ENCODE peak calls at places on chromosomes 4 and X, in ten cellular contexts. U, Z, N, I, B, A, V, F, T and L are unnamed samples.

GRCh38 chr4:15040916-15041463 is 38.7 kb downstream of the CPEB2 start:
- DNase-seq in U (no peak), Z (no peak), N (no peak), I (no peak), B (no peak), A (no peak), V (no peak), F (peak), T (no peak), L (no peak)

GRCh38 chrX:38403834-38404233 is 51.4 kb downstream of the OTC start:
- DNase-seq in U (no peak), Z (no peak), N (no peak), I (no peak), B (no peak), A (no peak), V (no peak), F (no peak), T (no peak), L (no peak)

GRCh38 chr4:87219648-87220093 is 747 bp downstream of the KLHL8 start:
- DNase-seq in U (peak), Z (peak), N (peak), I (peak), B (peak), A (peak), V (peak), F (peak), T (no peak), L (peak)

GRCh38 chrX:129772796-129773431 is 6.8 kb upstream of the SASH3 start:
- DNase-seq in U (no peak), Z (no peak), N (peak), I (no peak), B (peak), A (peak), V (peak), F (no peak), T (peak), L (no peak)

GRCh38 chr4:189048119-189048518 is 892.6 kb upstream of the FRG1 start:
- DNase-seq in U (no peak), Z (no peak), N (no peak), I (no peak), B (no peak), A (no peak), V (no peak), F (no peak), T (no peak), L (no peak)

GRCh38 chr4:168484626-168485025 is 4.3 kb upstream of the DDX60L start:
- DNase-seq in U (no peak), Z (no peak), N (no peak), I (no peak), B (no peak), A (no peak), V (no peak), F (peak), T (no peak), L (no peak)

GRCh38 chr4:48748949-48749596 is 31.0 kb downstream of the FRYL start:
- DNase-seq in U (no peak), Z (no peak), N (no peak), I (no peak), B (no peak), A (no peak), V (no peak), F (peak), T (no peak), L (no peak)

GRCh38 chr4:164136181-164136616 is 617.7 kb upstream of the SMIM31 start:
- DNase-seq in U (peak), Z (no peak), N (no peak), I (no peak), B (no peak), A (no peak), V (no peak), F (no peak), T (no peak), L (no peak)

GRCh38 chr4:136687118-136687517 is 845.2 kb downstream of the PCDH18 start:
- DNase-seq in U (peak), Z (no peak), N (no peak), I (no peak), B (no peak), A (no peak), V (no peak), F (peak), T (no peak), L (no peak)
- TF ChIP-seq CTCF in U (peak), Z (no peak), N (no peak), I (no peak), B (no peak), A (no peak), V (no peak), F (peak), T (no peak), L (no peak)

GRCh38 chrX:134732152-134732551 is 73.9 kb upstream of the PLAC1 start:
- DNase-seq in U (no peak), Z (no peak), N (no peak), I (no peak), B (no peak), A (no peak), V (no peak), F (no peak), T (no peak), L (no peak)

GRCh38 chrX:134721766-134722532 is 63.7 kb upstream of the PLAC1 start:
- DNase-seq in U (no peak), Z (no peak), N (no peak), I (no peak), B (no peak), A (no peak), V (no peak), F (peak), T (no peak), L (no peak)

GRCh38 chrX:134732676-134733075 is 74.4 kb upstream of the PLAC1 start:
- DNase-seq in U (no peak), Z (no peak), N (no peak), I (no peak), B (no peak), A (no peak), V (no peak), F (peak), T (no peak), L (no peak)

GRCh38 chrX:134725103-134725690 is 66.9 kb upstream of the PLAC1 start:
- DNase-seq in U (no peak), Z (no peak), N (no peak), I (no peak), B (no peak), A (no peak), V (no peak), F (no peak), T (no peak), L (no peak)

GRCh38 chrX:134727363-134727762 is 69.1 kb upstream of the PLAC1 start:
- DNase-seq in U (no peak), Z (no peak), N (no peak), I (no peak), B (no peak), A (no peak), V (no peak), F (no peak), T (no peak), L (no peak)
- TF ChIP-seq CTCF in U (peak), Z (no peak), N (no peak), I (no peak), B (no peak), A (no peak), V (no peak), F (peak), T (no peak), L (no peak)

GRCh38 chr4:5760936-5761480 is 50.0 kb downstream of the EVC start:
- DNase-seq in U (no peak), Z (no peak), N (no peak), I (no peak), B (no peak), A (peak), V (no peak), F (no peak), T (no peak), L (no peak)
- TF ChIP-seq CTCF in U (no peak), Z (no peak), N (no peak), I (no peak), B (no peak), A (no peak), V (no peak), F (no peak), T (no peak), L (no peak)

DNA sequence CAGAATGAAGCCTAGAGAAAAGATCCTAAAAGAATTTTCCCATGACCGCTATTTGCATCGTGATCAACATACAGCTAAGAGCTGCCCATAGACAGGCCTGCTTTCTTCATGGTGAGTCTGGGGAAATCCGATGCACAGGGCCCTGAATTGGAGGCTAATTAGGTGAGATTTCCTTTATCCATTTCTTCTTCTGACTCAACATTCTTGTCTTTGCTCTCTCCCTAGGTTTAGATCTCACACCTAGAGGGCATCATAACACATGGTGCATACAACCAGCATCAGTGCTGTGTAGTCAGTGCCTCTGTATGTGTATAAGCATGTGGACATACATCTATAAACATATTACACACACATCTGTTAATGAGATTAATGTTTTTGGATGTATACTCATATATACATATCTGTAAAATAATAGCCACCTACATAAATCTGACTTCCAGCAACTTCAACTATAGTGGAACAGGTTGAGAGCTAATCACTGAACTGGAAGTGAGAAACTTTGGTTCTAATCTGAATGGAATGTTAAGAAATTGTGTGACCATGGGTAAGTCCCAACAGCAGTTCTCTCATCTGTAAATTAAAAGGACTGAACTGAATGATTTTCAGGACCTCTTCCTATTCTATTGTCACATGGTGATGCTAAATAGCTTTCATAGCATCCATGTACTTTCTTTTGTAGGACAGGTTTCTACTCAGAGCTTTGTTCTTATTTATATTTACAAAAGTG is 17.5 kb downstream of the GATB start:
- DNase-seq in U (no peak), Z (no peak), N (no peak), I (no peak), B (no peak), A (no peak), V (no peak), F (no peak), T (no peak), L (no peak)
- TF ChIP-seq CTCF in U (no peak), Z (no peak), N (no peak), I (no peak), B (no peak), A (no peak), V (no peak), F (no peak), T (no peak), L (no peak)

GRCh38 chr4:131644619-131645018 is 1504.5 kb upstream of the PCDH10 start:
- DNase-seq in U (peak), Z (no peak), N (no peak), I (no peak), B (no peak), A (no peak), V (no peak), F (peak), T (no peak), L (no peak)
- TF ChIP-seq CTCF in U (peak), Z (no peak), N (no peak), I (no peak), B (no peak), A (no peak), V (no peak), F (peak), T (no peak), L (peak)